ENCODE peak calls at places on chromosomes 1 and 21, in eight cellular contexts. X, U, W, V, O, H, S and R are unnamed samples.

GRCh38 chr1:181986907-181987305 is 74.6 kb downstream of the ZNF648 start:
- DNase-seq in X (no peak), U (no peak), W (no peak), V (no peak), O (no peak), H (no peak), S (no peak), R (no peak)

GRCh38 chr1:21220815-21221214 is 44.1 kb upstream of the EIF4G3 start:
- DNase-seq in X (no peak), U (no peak), W (no peak), V (no peak), O (no peak), H (peak), S (peak), R (no peak)

GRCh38 chr1:86502721-86503430 is 34.1 kb downstream of the CLCA1 start:
- DNase-seq in X (no peak), U (peak), W (no peak), V (no peak), O (no peak), H (peak), S (no peak), R (peak)

GRCh38 chr1:234256359-234256758 is 116.9 kb upstream of the COA6 start:
- DNase-seq in X (no peak), U (peak), W (no peak), V (no peak), O (no peak), H (no peak), S (no peak), R (no peak)

GRCh38 chr1:35544976-35545375 is 12.2 kb downstream of the KIAA0319L start:
- DNase-seq in X (no peak), U (peak), W (peak), V (peak), O (no peak), H (peak), S (peak), R (peak)

GRCh38 chr1:227905573-227906487 is 41.9 kb downstream of the WNT9A start:
- DNase-seq in X (no peak), U (no peak), W (no peak), V (no peak), O (no peak), H (no peak), S (no peak), R (no peak)

GRCh38 chr1:166133276-166133841 is 33.4 kb downstream of the FAM78B start:
- DNase-seq in X (no peak), U (no peak), W (no peak), V (no peak), O (no peak), H (peak), S (no peak), R (no peak)

GRCh38 chr1:116375884-116376733 is 3.1 kb downstream of the ATP1A1 start:
- DNase-seq in X (peak), U (peak), W (peak), V (peak), O (peak), H (peak), S (peak), R (peak)

GRCh38 chr1:5297878-5298239 is 643.5 kb downstream of the AJAP1 start:
- DNase-seq in X (no peak), U (no peak), W (no peak), V (no peak), O (no peak), H (no peak), S (no peak), R (no peak)

GRCh38 chr21:14120091-14120734 is 90.5 kb downstream of the LIPI start:
- DNase-seq in X (peak), U (peak), W (no peak), V (peak), O (no peak), H (no peak), S (peak), R (peak)

GRCh38 chr1:169121146-169121923 is 14.8 kb downstream of the ATP1B1 start:
- DNase-seq in X (no peak), U (no peak), W (no peak), V (no peak), O (no peak), H (no peak), S (no peak), R (no peak)

GRCh38 chr1:200938955-200939354 is 44.3 kb downstream of the INAVA start:
- DNase-seq in X (no peak), U (no peak), W (no peak), V (peak), O (peak), H (no peak), S (no peak), R (no peak)

GRCh38 chr1:87965193-87965592 is 636.5 kb downstream of the LMO4 start:
- DNase-seq in X (no peak), U (no peak), W (no peak), V (no peak), O (no peak), H (no peak), S (no peak), R (no peak)

GRCh38 chr1:78145105-78145580 is 99.4 kb downstream of the GIPC2 start:
- DNase-seq in X (peak), U (peak), W (peak), V (peak), O (no peak), H (peak), S (peak), R (no peak)